ENCODE peak calls at places on chromosomes 2 and 18, in eight cellular contexts. O, W, H, E, U, Q, J and K are unnamed samples.
A peak's percentile ranks its signal among the peaks of the same experiment; 100 is the strongest.

GRCh38 chr18:50880108-50880465 is 1.2 kb downstream of the ME2 start:
- DNase-seq in J (no peak), O (no peak), W (no peak), Q (no peak), H (no peak), U (no peak), E (no peak), K (no peak)

GRCh38 chr2:157329524-157329923 is 3.9 kb upstream of the ERMN start:
- DNase-seq in O (peak; percentile 12), W (peak; percentile 2), J (no peak), Q (peak; percentile 66), E (peak; percentile 83), H (no peak), U (no peak), K (no peak)

GRCh38 chr2:225889452-225889851 is 489.9 kb downstream of the NYAP2 start:
- DNase-seq in W (peak; percentile 5), E (peak; percentile 5), Q (no peak), O (peak; percentile 13), H (no peak), J (no peak), U (no peak), K (peak; percentile 20)

GRCh38 chr2:7809640-7810039 is 872.2 kb upstream of the ID2 start:
- DNase-seq in U (no peak), O (no peak), J (no peak), E (no peak), Q (no peak), W (no peak), H (no peak), K (no peak)

GRCh38 chr2:115560671-115561070 is 1118.2 kb downstream of the DPP10 start:
- DNase-seq in J (no peak), W (no peak), H (no peak), O (no peak), E (no peak), Q (no peak), U (no peak), K (no peak)

GRCh38 chr18:49072524-49072934 is 121.8 kb upstream of the SMAD7 start:
- DNase-seq in J (no peak), W (no peak), O (no peak), Q (no peak), E (peak; percentile 48), H (no peak), U (no peak), K (peak; percentile 63)

GRCh38 chr18:69689081-69689759 is 258.5 kb downstream of the CD226 start:
- DNase-seq in W (no peak), Q (no peak), H (no peak), O (no peak), E (no peak), U (no peak), J (no peak), K (no peak)

GRCh38 chr2:156486175-156486574 is 50.0 kb downstream of the GPD2 start:
- DNase-seq in J (no peak), Q (no peak), O (no peak), H (no peak), E (no peak), U (no peak), W (no peak), K (no peak)

GRCh38 chr2:71923887-71924533 is 223.7 kb downstream of the CYP26B1 start:
- DNase-seq in H (no peak), U (peak; percentile 70), Q (no peak), E (peak; percentile 73), O (peak; percentile 69), W (peak; percentile 74), J (no peak), K (peak; percentile 80)

GRCh38 chr2:202064206-202064880 is 8.7 kb upstream of the KIAA2012 start:
- DNase-seq in J (peak; percentile 31), Q (no peak), E (no peak), W (peak; percentile 85), H (no peak), O (no peak), U (no peak), K (no peak)

GRCh38 chr2:104568247-104568646 is 285.7 kb upstream of the POU3F3 start:
- DNase-seq in Q (no peak), E (no peak), H (no peak), U (no peak), W (no peak), O (no peak), J (no peak), K (no peak)

GRCh38 chr2:72920317-72921087 is 3.2 kb downstream of the EMX1 start:
- DNase-seq in J (no peak), W (no peak), U (peak; percentile 8), Q (no peak), H (no peak), O (no peak), E (no peak), K (peak; percentile 15)

GRCh38 chr2:14678754-14679153 is 46.2 kb downstream of the LRATD1 start:
- DNase-seq in O (no peak), Q (no peak), W (no peak), E (no peak), J (no peak), U (no peak), H (no peak), K (no peak)

GRCh38 chr2:120453635-120453998 is 107.7 kb downstream of the INHBB start:
- DNase-seq in H (no peak), J (no peak), U (no peak), W (no peak), Q (no peak), O (no peak), E (no peak), K (no peak)

GRCh38 chr2:157722580-157723234 is 94.0 kb upstream of the ACVR1C start:
- DNase-seq in H (no peak), W (no peak), J (no peak), O (no peak), Q (no peak), E (no peak), U (no peak), K (no peak)

GRCh38 chr2:127034056-127034455 is 72.9 kb downstream of the BIN1 start:
- DNase-seq in H (peak; percentile 11), O (no peak), Q (no peak), W (no peak), E (no peak), J (no peak), U (no peak), K (no peak)

GRCh38 chr2:127032601-127033000 is 74.4 kb downstream of the BIN1 start:
- DNase-seq in E (no peak), J (no peak), H (no peak), O (no peak), Q (no peak), W (no peak), U (no peak), K (no peak)

GRCh38 chr2:127027715-127028114 is 79.2 kb downstream of the BIN1 start:
- DNase-seq in O (no peak), Q (no peak), H (no peak), E (no peak), W (no peak), U (no peak), J (no peak), K (no peak)

GRCh38 chr2:127025357-127026062 is 81.4 kb downstream of the BIN1 start:
- DNase-seq in W (peak; percentile 85), O (no peak), H (peak; percentile 81), U (peak; percentile 44), J (peak; percentile 64), Q (peak; percentile 89), E (peak; percentile 76), K (peak; percentile 90)

DNA sequence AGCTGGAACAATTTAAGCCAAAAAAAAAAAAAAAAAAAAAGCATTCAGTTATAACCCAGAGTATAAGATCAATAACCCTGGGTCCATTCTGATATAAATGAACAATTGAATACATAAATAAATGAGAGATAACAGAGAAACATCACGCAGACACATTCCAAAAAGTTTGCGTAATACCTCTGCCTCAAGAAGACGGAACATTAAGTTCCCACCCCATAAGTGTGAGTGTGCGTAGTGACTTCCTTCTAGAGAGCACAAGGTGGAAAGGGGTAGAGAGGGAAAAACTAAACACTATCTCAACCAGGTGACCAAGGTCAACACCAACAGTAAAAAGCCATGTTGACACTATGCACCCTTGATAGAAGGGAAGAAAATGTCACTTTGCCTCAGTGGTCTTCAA is 77.3 kb downstream of the BIN1 start:
- DNase-seq in O (no peak), H (no peak), E (no peak), J (no peak), Q (no peak), W (no peak), U (no peak), K (no peak)
- H3K36me3 ChIP-seq in O (no peaks in the 10 kb centered on the region), H (no peaks in the 10 kb centered on the region), E (no peaks in the 10 kb centered on the region), J (no peaks in the 10 kb centered on the region), Q (no peaks in the 10 kb centered on the region), W (no peaks in the 10 kb centered on the region), U (no peaks in the 10 kb centered on the region), K (no peaks in the 10 kb centered on the region)

DNA sequence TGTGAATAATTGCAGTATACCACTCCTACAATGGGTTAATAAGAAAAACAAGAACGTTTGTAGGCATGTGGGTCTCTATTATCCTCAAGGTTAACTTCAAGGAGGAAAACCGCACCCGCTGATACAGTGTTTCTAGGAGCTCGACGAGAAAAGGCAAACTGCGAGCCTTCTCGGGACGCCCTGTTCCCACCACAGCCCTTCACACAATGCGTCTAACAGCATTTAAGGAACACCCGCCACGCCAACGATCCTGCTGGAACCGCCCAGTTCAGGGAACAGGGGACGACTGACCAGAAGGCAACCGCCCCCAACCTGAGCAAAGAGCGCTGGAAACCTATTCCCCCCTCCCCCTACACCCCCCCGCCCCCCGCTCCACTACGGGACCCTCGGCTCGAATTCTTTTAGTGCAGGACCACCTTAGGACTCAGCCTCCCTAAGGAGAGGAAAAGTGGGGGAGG is 710 bp upstream of the TMSB10 start:
- DNase-seq in O (peak; percentile 61), E (peak; percentile 79), W (peak; percentile 91), Q (peak; percentile 90), U (peak; percentile 64), H (peak; percentile 85), J (peak; percentile 71), K (peak; percentile 95)
- TF ChIP-seq POLR2A in O (peak; percentile 33), E (peak; percentile 68), W (peak; percentile 75), Q (no peak), U (peak; percentile 32), H (peak; percentile 22), J (no peak), K (no peak)

DNA sequence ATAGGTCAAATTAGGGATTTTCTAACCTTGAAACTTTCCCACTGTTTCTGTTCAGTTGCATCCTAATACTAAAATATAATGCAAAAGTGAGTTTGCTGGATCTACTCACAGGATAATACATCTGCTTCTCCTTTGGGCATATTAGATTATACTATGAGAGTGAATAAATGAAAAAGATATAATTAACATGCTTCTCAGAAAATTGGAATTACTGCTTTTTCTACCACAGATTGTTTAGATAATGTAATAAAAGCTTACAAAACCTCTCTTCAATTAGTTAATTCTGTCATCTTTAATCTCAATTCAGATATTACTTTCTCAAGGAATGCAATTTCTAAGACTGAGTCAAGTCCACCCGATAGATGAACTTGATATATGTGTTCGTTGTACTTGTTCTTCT is 1077.2 kb upstream of the CDH2 start:
- DNase-seq in U (no peak), Q (no peak), W (no peak), E (no peak), H (no peak), J (no peak), O (no peak), K (no peak)
- H3K4me1 ChIP-seq in U (no peaks in the 10 kb centered on the region), Q (no peaks in the 10 kb centered on the region), W (no peaks in the 10 kb centered on the region), E (no peaks in the 10 kb centered on the region), H (no peaks in the 10 kb centered on the region), J (no peaks in the 10 kb centered on the region), O (no peaks in the 10 kb centered on the region), K (no peaks in the 10 kb centered on the region)

DNA sequence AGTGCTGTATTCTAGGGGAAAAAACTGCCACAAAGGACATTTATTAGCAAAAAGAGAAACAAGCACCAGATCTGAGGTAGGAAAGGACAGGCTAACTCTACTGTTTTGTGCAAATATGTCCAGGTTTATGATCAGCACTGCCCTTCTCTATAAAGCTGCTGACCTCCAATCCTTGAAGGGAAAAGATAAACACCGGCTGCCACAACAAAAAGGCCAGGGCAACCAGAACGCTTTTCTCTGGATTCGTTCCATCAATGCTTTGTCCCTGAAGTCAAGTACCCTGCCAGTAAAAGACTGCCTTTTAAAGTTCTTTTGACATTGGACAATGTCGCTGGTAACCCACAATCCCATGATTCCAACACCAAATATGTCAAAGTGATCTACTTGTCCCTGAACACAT is 21.0 kb downstream of the SMAD2 start:
- DNase-seq in O (no peak), J (no peak), U (no peak), W (no peak), Q (no peak), E (no peak), H (no peak), K (no peak)
- H3K36me3 ChIP-seq in O (no peaks in the 10 kb centered on the region), J (no peaks in the 10 kb centered on the region), U (no peaks in the 10 kb centered on the region), W (no peaks in the 10 kb centered on the region), Q (no peaks in the 10 kb centered on the region), E (no peaks in the 10 kb centered on the region), H (peaks cover 13% of the 10 kb centered on the region), K (no peaks in the 10 kb centered on the region)